ENCODE peak calls at places on chromosomes 4 and X, in eight cellular contexts. J is LoVo; X is IMR-90; E is AG10803; R is hippocampal formation; O is cardiac muscle cell; M is activated CD4-positive, alpha-beta T cell treated with anti-CD3 and anti-CD28 coated beads for 24 hours; W is AG20443. Z is an unnamed sample.

GRCh38 chrX:17459596-17459995 is 84.6 kb downstream of the NHS start:
- DNase-seq in X (peak), O (no peak), M (no peak), J (no peak), W (peak), R (no peak), E (peak), Z (no peak)

GRCh38 chr4:175166020-175166419 is 247.9 kb downstream of the ADAM29 start:
- DNase-seq in M (no peak), J (no peak), R (no peak), X (no peak), W (no peak), O (no peak), E (no peak), Z (no peak)

GRCh38 chr4:120052840-120053239 is 13.8 kb downstream of the MAD2L1 start:
- DNase-seq in J (no peak), E (peak), O (peak), R (no peak), M (no peak), X (peak), W (peak), Z (no peak)

GRCh38 chr4:156515295-156515694 is 456.3 kb downstream of the PDGFC start:
- DNase-seq in E (no peak), M (no peak), R (no peak), W (no peak), X (peak), J (no peak), O (no peak), Z (no peak)

GRCh38 chr4:120053916-120054315 is 12.7 kb downstream of the MAD2L1 start:
- DNase-seq in W (no peak), R (no peak), E (no peak), M (no peak), X (no peak), O (no peak), J (no peak), Z (no peak)

GRCh38 chrX:129980540-129981206 is 1.8 kb upstream of the BCORL1 start:
- DNase-seq in O (peak), M (no peak), E (no peak), W (peak), X (no peak), R (no peak), J (no peak), Z (no peak)

GRCh38 chrX:19566359-19567141 is 51.2 kb upstream of the MAP3K15 start:
- DNase-seq in R (no peak), X (peak), W (no peak), E (peak), O (no peak), J (no peak), M (no peak), Z (no peak)

GRCh38 chrX:1658083-1658463 is 43.2 kb downstream of the ASMT start:
- DNase-seq in J (no peak), R (no peak), W (no peak), X (no peak), E (no peak), O (peak), M (no peak), Z (peak)

Z was measured in NCI-H460.